ENCODE peak calls at places on chromosome 15, in ten cellular contexts. X is nephron progenitor cell, E is GM23338, S is spleen, T is GM13976, D is heart right ventricle, Z is activated B cell treated with CpG ODN at 0.5 μM for 24 hours, R is neural crest cell, M is fibroblast of lung, G is tibial artery. L is an unnamed sample.

GRCh38 chr15:35705885-35706590 is 160.1 kb upstream of the DPH6 start:
- DNase-seq in S (no peak), R (no peak), X (peak; percentile 21), M (peak; percentile 30), Z (no peak), D (peak; percentile 65), T (no peak), E (no peak), G (no peak), L (no peak)

GRCh38 chr15:32910839-32911238 is 193.0 kb downstream of the GREM1 start:
- DNase-seq in M (no peak), D (no peak), X (no peak), Z (no peak), E (no peak), R (no peak), T (no peak), G (no peak), S (no peak), L (no peak)

GRCh38 chr15:87816016-87816415 is 440.5 kb downstream of the NTRK3 start:
- DNase-seq in M (no peak), D (no peak), X (no peak), R (no peak), E (no peak), S (no peak), T (no peak), Z (no peak), G (no peak), L (no peak)

GRCh38 chr15:76982756-76983155 is 12.2 kb upstream of the PSTPIP1 start:
- DNase-seq in S (no peak), E (no peak), X (no peak), D (no peak), G (no peak), T (no peak), M (no peak), Z (no peak), R (no peak), L (no peak)

GRCh38 chr15:98039596-98039995 is 79.1 kb downstream of the ARRDC4 start:
- DNase-seq in X (no peak), Z (no peak), S (no peak), D (no peak), R (no peak), M (no peak), G (no peak), T (no peak), E (no peak), L (no peak)

GRCh38 chr15:88383354-88383753 is 83.8 kb downstream of the MRPL46 start:
- DNase-seq in D (no peak), X (no peak), G (no peak), M (no peak), T (no peak), E (no peak), S (no peak), R (no peak), Z (no peak), L (no peak)

GRCh38 chr15:65101418-65101890 is 13.5 kb downstream of the UBAP1L start:
- DNase-seq in R (peak; percentile 84), Z (no peak), M (peak; percentile 83), D (peak; percentile 70), X (peak; percentile 85), G (peak; percentile 76), E (peak; percentile 95), T (peak; percentile 73), S (no peak), L (peak; percentile 75)

GRCh38 chr15:48722764-48723661 is 77.5 kb upstream of the FBN1 start:
- DNase-seq in T (no peak), R (no peak), S (no peak), D (no peak), G (no peak), E (no peak), M (peak; percentile 78), X (no peak), Z (no peak), L (no peak)

GRCh38 chr15:65258863-65259262 is 27.8 kb downstream of the PARP16 start:
- DNase-seq in R (no peak), E (no peak), S (no peak), T (no peak), D (no peak), X (no peak), Z (no peak), M (peak; percentile 73), G (peak; percentile 38), L (no peak)

GRCh38 chr15:55016225-55016624 is 180.5 kb downstream of the RSL24D1 start:
- DNase-seq in X (no peak), S (no peak), G (no peak), Z (no peak), R (no peak), E (no peak), T (no peak), M (no peak), D (no peak), L (no peak)

GRCh38 chr15:80989110-80989517 is 505 bp downstream of the MESD start:
- DNase-seq in M (no peak), E (no peak), X (peak; percentile 61), Z (no peak), T (no peak), R (no peak), G (no peak), D (no peak), S (no peak), L (no peak)

GRCh38 chr15:66758844-66759243 is 56.8 kb downstream of the SMAD6 start:
- DNase-seq in E (no peak), M (no peak), D (no peak), R (no peak), Z (no peak), X (no peak), T (no peak), S (no peak), G (no peak), L (no peak)

GRCh38 chr15:94042163-94042954 is 189.0 kb upstream of the MCTP2 start:
- DNase-seq in S (no peak), T (no peak), X (no peak), M (peak; percentile 64), E (no peak), R (no peak), D (no peak), G (no peak), Z (no peak), L (no peak)

GRCh38 chr15:81948751-81949150 is 97.1 kb downstream of the MEX3B start:
- DNase-seq in S (no peak), X (no peak), D (no peak), R (no peak), G (no peak), M (no peak), T (no peak), E (no peak), Z (no peak), L (peak; percentile 40)

GRCh38 chr15:27842526-27842925 is 256.6 kb downstream of the OCA2 start:
- DNase-seq in R (no peak), Z (no peak), D (no peak), S (no peak), X (no peak), T (no peak), M (no peak), G (no peak), E (no peak), L (no peak)

GRCh38 chr15:71506946-71507345 is 303.4 kb upstream of the NR2E3 start:
- DNase-seq in T (no peak), S (no peak), Z (no peak), G (no peak), E (no peak), M (no peak), X (no peak), R (no peak), D (no peak), L (no peak)

GRCh38 chr15:71501344-71502128 is 308.8 kb upstream of the NR2E3 start:
- DNase-seq in M (no peak), S (no peak), Z (no peak), D (peak; percentile 37), E (no peak), R (no peak), G (no peak), T (no peak), X (no peak), L (no peak)

GRCh38 chr15:71508081-71508682 is 302.2 kb upstream of the NR2E3 start:
- DNase-seq in D (no peak), Z (no peak), T (peak; percentile 60), X (no peak), G (no peak), R (no peak), E (no peak), S (no peak), M (no peak), L (no peak)

DNA sequence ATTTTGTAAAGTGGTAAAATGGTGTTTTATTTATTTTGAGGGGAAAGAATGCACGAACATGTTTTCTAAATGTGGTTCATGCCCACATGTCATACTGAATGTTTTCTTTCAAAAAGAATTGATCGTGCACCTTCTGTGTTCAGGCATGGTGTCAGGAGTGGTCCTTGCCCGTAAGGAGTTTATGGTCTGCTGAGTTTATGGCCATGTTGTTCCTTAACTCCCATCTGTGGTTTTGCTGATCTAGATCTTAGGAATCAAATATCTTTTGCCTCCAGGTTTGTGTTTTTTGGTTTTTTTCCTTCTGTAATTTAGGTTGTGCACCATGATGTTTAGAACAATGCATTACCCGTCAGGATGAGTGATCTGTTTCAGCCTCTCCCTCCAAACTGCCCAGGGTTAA is 304.4 kb upstream of the NR2E3 start:
- DNase-seq in Z (no peak), E (no peak), G (no peak), X (no peak), R (no peak), S (no peak), M (no peak), D (no peak), T (no peak), L (no peak)
- TF ChIP-seq CTCF in Z (no peak), E (no peak), G (no peak), X (no peak), R (no peak), S (no peak), M (no peak), D (no peak), T (no peak), L (no peak)

GRCh38 chr15:84658080-84658787 is at the start of gene NMB:
- DNase-seq in E (peak; percentile 97), M (peak; percentile 68), S (peak; percentile 97), Z (peak; percentile 83), D (peak; percentile 70), X (peak; percentile 87), T (peak; percentile 87), R (peak; percentile 68), G (peak; percentile 78), L (peak; percentile 86)
- TF ChIP-seq CTCF in E (peak; percentile 66), M (peak; percentile 58), S (peak; percentile 41), Z (no peak), D (peak; percentile 41), X (peak; percentile 46), T (peak; percentile 27), R (peak; percentile 72), G (peak; percentile 72), L (peak; percentile 71)

DNA sequence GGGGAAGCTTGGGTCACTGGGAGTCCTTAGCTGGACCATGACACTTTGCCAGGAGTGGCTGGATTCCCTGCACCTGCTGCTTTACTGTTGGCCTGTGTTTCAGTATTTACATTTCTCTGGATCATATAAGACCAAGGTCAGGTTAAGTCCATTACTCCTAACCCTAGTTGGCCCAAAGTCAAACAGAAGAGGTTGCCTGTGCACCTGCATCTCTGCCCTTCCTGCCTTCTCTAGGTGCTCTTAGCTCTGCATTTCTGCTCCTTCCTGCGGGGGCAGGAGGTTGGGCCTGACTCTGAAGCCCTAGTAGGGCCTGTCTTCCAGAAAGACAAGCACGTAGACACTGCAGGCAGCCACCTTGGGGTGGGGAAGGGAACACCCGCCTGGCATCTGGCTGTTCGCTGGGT is 124.3 kb downstream of the RPLP1 start:
- DNase-seq in D (no peak), S (no peak), Z (no peak), G (no peak), M (no peak), T (no peak), R (no peak), E (no peak), X (no peak), L (peak; percentile 14)
- TF ChIP-seq CTCF in D (no peak), S (no peak), Z (no peak), G (no peak), M (no peak), T (no peak), R (no peak), E (no peak), X (no peak), L (no peak)

GRCh38 chr15:70556804-70557203 is 206.6 kb downstream of the UACA start:
- DNase-seq in M (no peak), R (no peak), S (no peak), Z (no peak), G (no peak), E (no peak), X (no peak), D (no peak), T (no peak), L (no peak)
- TF ChIP-seq CTCF in M (no peak), R (no peak), S (no peak), Z (no peak), G (no peak), E (no peak), X (no peak), D (no peak), T (no peak), L (no peak)

L was measured in activated CD8-positive, alpha-beta T cell treated with anti-CD3 and anti-CD28 coated beads for 36 hours.